ENCODE peak calls at places on chromosomes 13 and 19, in nine cellular contexts. Q is RPMI8226; W is stimulated activated CD4-positive, alpha-beta T cell treated with anti-CD3 and anti-CD28 coated beads, Interleukin-12 subunit alpha, Interleukin-12 subunit beta, amount 100 ng/mL, for 24 hours; Y is T-helper 22 cell; B is islet precursor cell; O is immature natural killer cell; X is activated T-helper 1 cell treated with anti-CD3 and anti-CD28 coated beads, Interleukin-12 subunit alpha, Interleukin-12 subunit beta, Interleukin-2, Interleukin-4 antibody, amounts not matched to agents 30 ng/mL and 10 ng/mL and 1 ng/mL, durations not matched to agents 14 hours and 24 hours and 36 hours; H is activated naive CD4-positive, alpha-beta T cell treated with anti-CD3 and anti-CD28 coated beads for 36 hours; D is substantia nigra. Z is an unnamed sample.

GRCh38 chr13:29270536-29271045 is 324.9 kb downstream of the SLC7A1 start:
- DNase-seq in Q (no peak), W (no peak), Y (no peak), B (no peak), O (no peak), X (no peak), H (no peak), D (no peak), Z (no peak)

GRCh38 chr13:67557642-67558241 is 327.6 kb upstream of the PCDH9 start:
- DNase-seq in Q (no peak), W (no peak), Y (no peak), B (no peak), O (no peak), X (no peak), H (no peak), D (no peak), Z (no peak)

GRCh38 chr13:65855276-65855675 is 1374.9 kb downstream of the PCDH9 start:
- DNase-seq in Q (no peak), W (no peak), Y (no peak), B (no peak), O (no peak), X (no peak), H (no peak), D (no peak), Z (no peak)

GRCh38 chr19:58575183-58576041 is 2.3 kb upstream of the MZF1 start:
- DNase-seq in Q (peak; percentile 94), W (peak; percentile 63), Y (peak; percentile 59), B (peak; percentile 95), O (peak; percentile 84), X (peak; percentile 77), H (peak; percentile 88), D (no peak), Z (peak; percentile 79)

GRCh38 chr19:40365010-40365409 is 16.5 kb downstream of the PLD3 start:
- DNase-seq in Q (no peak), W (no peak), Y (no peak), B (no peak), O (no peak), X (no peak), H (no peak), D (no peak), Z (no peak)

GRCh38 chr19:45403781-45404556 is 900 bp downstream of the PPP1R13L start:
- DNase-seq in Q (peak; percentile 84), W (peak; percentile 32), Y (peak; percentile 37), B (peak; percentile 92), O (peak; percentile 54), X (peak; percentile 61), H (peak; percentile 73), D (no peak), Z (peak; percentile 70)

GRCh38 chr19:31253816-31254551 is 95.3 kb downstream of the TSHZ3 start:
- DNase-seq in Q (peak; percentile 22), W (no peak), Y (no peak), B (peak; percentile 67), O (no peak), X (no peak), H (no peak), D (no peak), Z (no peak)

GRCh38 chr19:16542894-16543498 is 759 bp upstream of the CHERP start:
- DNase-seq in Q (peak; percentile 24), W (no peak), Y (no peak), B (no peak), O (no peak), X (no peak), H (no peak), D (no peak), Z (no peak)

GRCh38 chr19:12064266-12065099 is at the start of gene ZNF844:
- DNase-seq in Q (peak; percentile 76), W (peak; percentile 49), Y (no peak), B (peak; percentile 96), O (peak; percentile 78), X (peak; percentile 15), H (peak; percentile 85), D (peak; percentile 90), Z (peak; percentile 43)

GRCh38 chr13:105116966-105117365 is 1418.5 kb downstream of the EFNB2 start:
- DNase-seq in Q (no peak), W (no peak), Y (no peak), B (no peak), O (no peak), X (no peak), H (no peak), D (no peak), Z (no peak)

GRCh38 chr13:89796196-89796595 is 1551.3 kb upstream of the MIR17HG start:
- DNase-seq in Q (no peak), W (no peak), Y (no peak), B (no peak), O (no peak), X (no peak), H (no peak), D (no peak), Z (no peak)

GRCh38 chr19:36266375-36266961 is 51.6 kb downstream of the ZNF146 start:
- DNase-seq in Q (no peak), W (no peak), Y (no peak), B (no peak), O (no peak), X (no peak), H (no peak), D (no peak), Z (no peak)

GRCh38 chr19:47377801-47378200 is 28.7 kb downstream of the DHX34 start:
- DNase-seq in Q (no peak), W (no peak), Y (no peak), B (no peak), O (no peak), X (no peak), H (no peak), D (no peak), Z (no peak)

GRCh38 chr13:39461685-39462266 is 141.2 kb downstream of the LHFPL6 start:
- DNase-seq in Q (no peak), W (no peak), Y (no peak), B (peak; percentile 77), O (no peak), X (no peak), H (no peak), D (no peak), Z (no peak)

GRCh38 chr19:48842744-48843162 is 6.5 kb upstream of the HSD17B14 start:
- DNase-seq in Q (peak; percentile 40), W (no peak), Y (no peak), B (peak; percentile 68), O (peak; percentile 48), X (peak; percentile 22), H (peak; percentile 70), D (no peak), Z (peak; percentile 24)

GRCh38 chr19:30070970-30071632 is 129.1 kb downstream of the URI1 start:
- DNase-seq in Q (no peak), W (no peak), Y (no peak), B (peak; percentile 42), O (no peak), X (no peak), H (no peak), D (no peak), Z (no peak)

GRCh38 chr19:41541990-41542584 is 33.9 kb upstream of the CEACAM21 start:
- DNase-seq in Q (peak; percentile 53), W (no peak), Y (peak; percentile 52), B (no peak), O (peak; percentile 73), X (peak; percentile 66), H (peak; percentile 93), D (no peak), Z (peak; percentile 60)